ENCODE peak calls at places on chromosome 11, in seven cellular contexts. One of them, this sample, is unnamed.

GRCh38 chr11:126090452-126090851 is 27.8 kb upstream of the CDON start:
- DNase-seq in A673: no peak
- DNase-seq in stimulated activated CD4-positive, alpha-beta T cell treated with anti-CD3 and anti-CD28 coated beads, Interleukin-4, amount 100 ng/mL, for 4 hours: no peak
- DNase-seq in stimulated activated CD8-positive, alpha-beta memory T cell treated with anti-CD3 and anti-CD28 coated beads, Interleukin-2, amount 100 ng/mL, for 48 hours: no peak
- DNase-seq in upper lobe of right lung: no peak
- DNase-seq in thoracic aorta: no peak
- DNase-seq in germinal center: no peak
- DNase-seq in this sample: no peak

GRCh38 chr11:103683581-103683980 is 352.9 kb upstream of the DDI1 start:
- DNase-seq in upper lobe of right lung: no peak
- DNase-seq in stimulated activated CD4-positive, alpha-beta T cell treated with anti-CD3 and anti-CD28 coated beads, Interleukin-4, amount 100 ng/mL, for 4 hours: no peak
- DNase-seq in germinal center: no peak
- DNase-seq in thoracic aorta: no peak
- DNase-seq in stimulated activated CD8-positive, alpha-beta memory T cell treated with anti-CD3 and anti-CD28 coated beads, Interleukin-2, amount 100 ng/mL, for 48 hours: no peak
- DNase-seq in A673: no peak
- DNase-seq in this sample: no peak

GRCh38 chr11:111934301-111934700 is 2.8 kb upstream of the DIXDC1 start:
- DNase-seq in stimulated activated CD4-positive, alpha-beta T cell treated with anti-CD3 and anti-CD28 coated beads, Interleukin-4, amount 100 ng/mL, for 4 hours: no peak
- DNase-seq in upper lobe of right lung: no peak
- DNase-seq in thoracic aorta: no peak
- DNase-seq in A673: no peak
- DNase-seq in germinal center: no peak
- DNase-seq in stimulated activated CD8-positive, alpha-beta memory T cell treated with anti-CD3 and anti-CD28 coated beads, Interleukin-2, amount 100 ng/mL, for 48 hours: no peak
- DNase-seq in this sample: no peak

GRCh38 chr11:116719102-116719501 is 53.7 kb downstream of the BUD13 start:
- DNase-seq in germinal center: no peak
- DNase-seq in A673: no peak
- DNase-seq in stimulated activated CD8-positive, alpha-beta memory T cell treated with anti-CD3 and anti-CD28 coated beads, Interleukin-2, amount 100 ng/mL, for 48 hours: no peak
- DNase-seq in thoracic aorta: no peak
- DNase-seq in upper lobe of right lung: no peak
- DNase-seq in stimulated activated CD4-positive, alpha-beta T cell treated with anti-CD3 and anti-CD28 coated beads, Interleukin-4, amount 100 ng/mL, for 4 hours: no peak
- DNase-seq in this sample: no peak

GRCh38 chr11:68412593-68413475 is 47.7 kb upstream of the PPP6R3 start:
- DNase-seq in A673: no peak
- DNase-seq in thoracic aorta: no peak
- DNase-seq in upper lobe of right lung: no peak
- DNase-seq in germinal center: peak; percentile 20
- DNase-seq in stimulated activated CD8-positive, alpha-beta memory T cell treated with anti-CD3 and anti-CD28 coated beads, Interleukin-2, amount 100 ng/mL, for 48 hours: peak; percentile 23
- DNase-seq in stimulated activated CD4-positive, alpha-beta T cell treated with anti-CD3 and anti-CD28 coated beads, Interleukin-4, amount 100 ng/mL, for 4 hours: no peak
- DNase-seq in this sample: peak; percentile 46

GRCh38 chr11:110948112-110948511 is 235.9 kb upstream of the ARHGAP20 start:
- DNase-seq in thoracic aorta: no peak
- DNase-seq in germinal center: no peak
- DNase-seq in A673: no peak
- DNase-seq in upper lobe of right lung: no peak
- DNase-seq in stimulated activated CD4-positive, alpha-beta T cell treated with anti-CD3 and anti-CD28 coated beads, Interleukin-4, amount 100 ng/mL, for 4 hours: no peak
- DNase-seq in stimulated activated CD8-positive, alpha-beta memory T cell treated with anti-CD3 and anti-CD28 coated beads, Interleukin-2, amount 100 ng/mL, for 48 hours: no peak
- DNase-seq in this sample: no peak

GRCh38 chr11:117883063-117883462 is 6.6 kb upstream of the FXYD6 start:
- DNase-seq in thoracic aorta: no peak
- DNase-seq in A673: no peak
- DNase-seq in germinal center: no peak
- DNase-seq in stimulated activated CD4-positive, alpha-beta T cell treated with anti-CD3 and anti-CD28 coated beads, Interleukin-4, amount 100 ng/mL, for 4 hours: no peak
- DNase-seq in upper lobe of right lung: no peak
- DNase-seq in stimulated activated CD8-positive, alpha-beta memory T cell treated with anti-CD3 and anti-CD28 coated beads, Interleukin-2, amount 100 ng/mL, for 48 hours: no peak
- DNase-seq in this sample: no peak

GRCh38 chr11:19972637-19973036 is 187.6 kb downstream of the DBX1 start:
- DNase-seq in germinal center: no peak
- DNase-seq in A673: no peak
- DNase-seq in stimulated activated CD4-positive, alpha-beta T cell treated with anti-CD3 and anti-CD28 coated beads, Interleukin-4, amount 100 ng/mL, for 4 hours: no peak
- DNase-seq in upper lobe of right lung: no peak
- DNase-seq in stimulated activated CD8-positive, alpha-beta memory T cell treated with anti-CD3 and anti-CD28 coated beads, Interleukin-2, amount 100 ng/mL, for 48 hours: no peak
- DNase-seq in thoracic aorta: no peak
- DNase-seq in this sample: no peak

GRCh38 chr11:12248330-12248729 is 129.0 kb upstream of the PARVA start:
- DNase-seq in stimulated activated CD8-positive, alpha-beta memory T cell treated with anti-CD3 and anti-CD28 coated beads, Interleukin-2, amount 100 ng/mL, for 48 hours: no peak
- DNase-seq in thoracic aorta: no peak
- DNase-seq in germinal center: no peak
- DNase-seq in stimulated activated CD4-positive, alpha-beta T cell treated with anti-CD3 and anti-CD28 coated beads, Interleukin-4, amount 100 ng/mL, for 4 hours: no peak
- DNase-seq in A673: no peak
- DNase-seq in upper lobe of right lung: peak; percentile 97
- DNase-seq in this sample: peak; percentile 35

GRCh38 chr11:81033779-81034550 is 1593.1 kb upstream of the TENM4 start:
- DNase-seq in stimulated activated CD4-positive, alpha-beta T cell treated with anti-CD3 and anti-CD28 coated beads, Interleukin-4, amount 100 ng/mL, for 4 hours: no peak
- DNase-seq in upper lobe of right lung: no peak
- DNase-seq in A673: no peak
- DNase-seq in stimulated activated CD8-positive, alpha-beta memory T cell treated with anti-CD3 and anti-CD28 coated beads, Interleukin-2, amount 100 ng/mL, for 48 hours: no peak
- DNase-seq in germinal center: no peak
- DNase-seq in thoracic aorta: no peak
- DNase-seq in this sample: no peak

GRCh38 chr11:75527130-75527529 is 1.4 kb upstream of the GDPD5 start:
- DNase-seq in stimulated activated CD4-positive, alpha-beta T cell treated with anti-CD3 and anti-CD28 coated beads, Interleukin-4, amount 100 ng/mL, for 4 hours: no peak
- DNase-seq in upper lobe of right lung: no peak
- DNase-seq in A673: no peak
- DNase-seq in germinal center: no peak
- DNase-seq in thoracic aorta: no peak
- DNase-seq in stimulated activated CD8-positive, alpha-beta memory T cell treated with anti-CD3 and anti-CD28 coated beads, Interleukin-2, amount 100 ng/mL, for 48 hours: no peak
- DNase-seq in this sample: no peak

GRCh38 chr11:7635137-7635536 is 38.2 kb downstream of the CYB5R2 start:
- DNase-seq in upper lobe of right lung: no peak
- DNase-seq in thoracic aorta: no peak
- DNase-seq in stimulated activated CD4-positive, alpha-beta T cell treated with anti-CD3 and anti-CD28 coated beads, Interleukin-4, amount 100 ng/mL, for 4 hours: no peak
- DNase-seq in germinal center: no peak
- DNase-seq in stimulated activated CD8-positive, alpha-beta memory T cell treated with anti-CD3 and anti-CD28 coated beads, Interleukin-2, amount 100 ng/mL, for 48 hours: no peak
- DNase-seq in A673: no peak
- DNase-seq in this sample: peak; percentile 78

GRCh38 chr11:60913793-60914619 is at the start of gene TMEM109:
- DNase-seq in stimulated activated CD8-positive, alpha-beta memory T cell treated with anti-CD3 and anti-CD28 coated beads, Interleukin-2, amount 100 ng/mL, for 48 hours: peak; percentile 82
- DNase-seq in upper lobe of right lung: peak; percentile 94
- DNase-seq in thoracic aorta: peak; percentile 42
- DNase-seq in stimulated activated CD4-positive, alpha-beta T cell treated with anti-CD3 and anti-CD28 coated beads, Interleukin-4, amount 100 ng/mL, for 4 hours: peak; percentile 88
- DNase-seq in A673: peak; percentile 99
- DNase-seq in germinal center: peak; percentile 93
- DNase-seq in this sample: peak; percentile 94

GRCh38 chr11:94734563-94735275 is 33.4 kb upstream of the AMOTL1 start:
- DNase-seq in upper lobe of right lung: no peak
- DNase-seq in A673: peak; percentile 91
- DNase-seq in stimulated activated CD4-positive, alpha-beta T cell treated with anti-CD3 and anti-CD28 coated beads, Interleukin-4, amount 100 ng/mL, for 4 hours: no peak
- DNase-seq in germinal center: no peak
- DNase-seq in thoracic aorta: no peak
- DNase-seq in stimulated activated CD8-positive, alpha-beta memory T cell treated with anti-CD3 and anti-CD28 coated beads, Interleukin-2, amount 100 ng/mL, for 48 hours: no peak
- DNase-seq in this sample: no peak

GRCh38 chr11:128279861-128280260 is 307.5 kb downstream of the ETS1 start:
- DNase-seq in upper lobe of right lung: no peak
- DNase-seq in stimulated activated CD8-positive, alpha-beta memory T cell treated with anti-CD3 and anti-CD28 coated beads, Interleukin-2, amount 100 ng/mL, for 48 hours: no peak
- DNase-seq in thoracic aorta: no peak
- DNase-seq in stimulated activated CD4-positive, alpha-beta T cell treated with anti-CD3 and anti-CD28 coated beads, Interleukin-4, amount 100 ng/mL, for 4 hours: no peak
- DNase-seq in A673: no peak
- DNase-seq in germinal center: no peak
- DNase-seq in this sample: no peak

GRCh38 chr11:47499614-47500013 is 50.7 kb upstream of the RAPSN start:
- DNase-seq in A673: no peak
- DNase-seq in stimulated activated CD8-positive, alpha-beta memory T cell treated with anti-CD3 and anti-CD28 coated beads, Interleukin-2, amount 100 ng/mL, for 48 hours: no peak
- DNase-seq in thoracic aorta: no peak
- DNase-seq in stimulated activated CD4-positive, alpha-beta T cell treated with anti-CD3 and anti-CD28 coated beads, Interleukin-4, amount 100 ng/mL, for 4 hours: no peak
- DNase-seq in upper lobe of right lung: no peak
- DNase-seq in germinal center: no peak
- DNase-seq in this sample: no peak

GRCh38 chr11:36034572-36035331 is 90.9 kb downstream of the LDLRAD3 start:
- DNase-seq in upper lobe of right lung: no peak
- DNase-seq in stimulated activated CD8-positive, alpha-beta memory T cell treated with anti-CD3 and anti-CD28 coated beads, Interleukin-2, amount 100 ng/mL, for 48 hours: no peak
- DNase-seq in thoracic aorta: no peak
- DNase-seq in germinal center: no peak
- DNase-seq in stimulated activated CD4-positive, alpha-beta T cell treated with anti-CD3 and anti-CD28 coated beads, Interleukin-4, amount 100 ng/mL, for 4 hours: no peak
- DNase-seq in A673: no peak
- DNase-seq in this sample: no peak

GRCh38 chr11:68146704-68147474 is 25.7 kb upstream of the CHKA start:
- DNase-seq in stimulated activated CD8-positive, alpha-beta memory T cell treated with anti-CD3 and anti-CD28 coated beads, Interleukin-2, amount 100 ng/mL, for 48 hours: no peak
- DNase-seq in germinal center: no peak
- DNase-seq in A673: no peak
- DNase-seq in stimulated activated CD4-positive, alpha-beta T cell treated with anti-CD3 and anti-CD28 coated beads, Interleukin-4, amount 100 ng/mL, for 4 hours: no peak
- DNase-seq in thoracic aorta: no peak
- DNase-seq in upper lobe of right lung: peak; percentile 78
- DNase-seq in this sample: no peak

GRCh38 chr11:118175031-118175531 is 1.4 kb downstream of the SCN2B start:
- DNase-seq in germinal center: no peak
- DNase-seq in thoracic aorta: no peak
- DNase-seq in upper lobe of right lung: no peak
- DNase-seq in stimulated activated CD8-positive, alpha-beta memory T cell treated with anti-CD3 and anti-CD28 coated beads, Interleukin-2, amount 100 ng/mL, for 48 hours: no peak
- DNase-seq in A673: no peak
- DNase-seq in stimulated activated CD4-positive, alpha-beta T cell treated with anti-CD3 and anti-CD28 coated beads, Interleukin-4, amount 100 ng/mL, for 4 hours: no peak
- DNase-seq in this sample: no peak

GRCh38 chr11:126751242-126751641 is 249.3 kb downstream of the KIRREL3 start:
- DNase-seq in stimulated activated CD8-positive, alpha-beta memory T cell treated with anti-CD3 and anti-CD28 coated beads, Interleukin-2, amount 100 ng/mL, for 48 hours: no peak
- DNase-seq in stimulated activated CD4-positive, alpha-beta T cell treated with anti-CD3 and anti-CD28 coated beads, Interleukin-4, amount 100 ng/mL, for 4 hours: no peak
- DNase-seq in germinal center: no peak
- DNase-seq in upper lobe of right lung: no peak
- DNase-seq in thoracic aorta: no peak
- DNase-seq in A673: no peak
- DNase-seq in this sample: no peak

GRCh38 chr11:76515494-76515893 is 70.7 kb downstream of the EMSY start:
- DNase-seq in germinal center: no peak
- DNase-seq in stimulated activated CD8-positive, alpha-beta memory T cell treated with anti-CD3 and anti-CD28 coated beads, Interleukin-2, amount 100 ng/mL, for 48 hours: no peak
- DNase-seq in thoracic aorta: no peak
- DNase-seq in upper lobe of right lung: no peak
- DNase-seq in stimulated activated CD4-positive, alpha-beta T cell treated with anti-CD3 and anti-CD28 coated beads, Interleukin-4, amount 100 ng/mL, for 4 hours: no peak
- DNase-seq in A673: no peak
- DNase-seq in this sample: no peak

GRCh38 chr11:94142308-94143277 is 14.0 kb downstream of the PANX1 start:
- DNase-seq in A673: no peak
- DNase-seq in stimulated activated CD4-positive, alpha-beta T cell treated with anti-CD3 and anti-CD28 coated beads, Interleukin-4, amount 100 ng/mL, for 4 hours: no peak
- DNase-seq in upper lobe of right lung: no peak
- DNase-seq in thoracic aorta: no peak
- DNase-seq in stimulated activated CD8-positive, alpha-beta memory T cell treated with anti-CD3 and anti-CD28 coated beads, Interleukin-2, amount 100 ng/mL, for 48 hours: no peak
- DNase-seq in germinal center: no peak
- DNase-seq in this sample: no peak

GRCh38 chr11:69200331-69201047 is 44.8 kb downstream of the SMIM38 start:
- DNase-seq in germinal center: no peak
- DNase-seq in stimulated activated CD4-positive, alpha-beta T cell treated with anti-CD3 and anti-CD28 coated beads, Interleukin-4, amount 100 ng/mL, for 4 hours: no peak
- DNase-seq in thoracic aorta: no peak
- DNase-seq in stimulated activated CD8-positive, alpha-beta memory T cell treated with anti-CD3 and anti-CD28 coated beads, Interleukin-2, amount 100 ng/mL, for 48 hours: no peak
- DNase-seq in upper lobe of right lung: peak; percentile 60
- DNase-seq in A673: no peak
- DNase-seq in this sample: no peak

GRCh38 chr11:45144126-45145082 is 2.0 kb upstream of the PRDM11 start:
- DNase-seq in upper lobe of right lung: peak; percentile 31
- DNase-seq in stimulated activated CD4-positive, alpha-beta T cell treated with anti-CD3 and anti-CD28 coated beads, Interleukin-4, amount 100 ng/mL, for 4 hours: no peak
- DNase-seq in thoracic aorta: no peak
- DNase-seq in A673: no peak
- DNase-seq in germinal center: no peak
- DNase-seq in stimulated activated CD8-positive, alpha-beta memory T cell treated with anti-CD3 and anti-CD28 coated beads, Interleukin-2, amount 100 ng/mL, for 48 hours: no peak
- DNase-seq in this sample: no peak

GRCh38 chr11:58771458-58771855 is 39.7 kb upstream of the GLYAT start:
- DNase-seq in stimulated activated CD8-positive, alpha-beta memory T cell treated with anti-CD3 and anti-CD28 coated beads, Interleukin-2, amount 100 ng/mL, for 48 hours: no peak
- DNase-seq in thoracic aorta: no peak
- DNase-seq in upper lobe of right lung: no peak
- DNase-seq in stimulated activated CD4-positive, alpha-beta T cell treated with anti-CD3 and anti-CD28 coated beads, Interleukin-4, amount 100 ng/mL, for 4 hours: no peak
- DNase-seq in germinal center: no peak
- DNase-seq in A673: no peak
- DNase-seq in this sample: no peak

GRCh38 chr11:108758458-108758857 is 93.6 kb downstream of the DDX10 start:
- DNase-seq in stimulated activated CD4-positive, alpha-beta T cell treated with anti-CD3 and anti-CD28 coated beads, Interleukin-4, amount 100 ng/mL, for 4 hours: no peak
- DNase-seq in A673: no peak
- DNase-seq in upper lobe of right lung: no peak
- DNase-seq in stimulated activated CD8-positive, alpha-beta memory T cell treated with anti-CD3 and anti-CD28 coated beads, Interleukin-2, amount 100 ng/mL, for 48 hours: no peak
- DNase-seq in germinal center: no peak
- DNase-seq in thoracic aorta: no peak
- DNase-seq in this sample: no peak

GRCh38 chr11:108614086-108614485 is 20.5 kb upstream of the EXPH5 start:
- DNase-seq in A673: no peak
- DNase-seq in upper lobe of right lung: no peak
- DNase-seq in thoracic aorta: no peak
- DNase-seq in germinal center: no peak
- DNase-seq in stimulated activated CD4-positive, alpha-beta T cell treated with anti-CD3 and anti-CD28 coated beads, Interleukin-4, amount 100 ng/mL, for 4 hours: no peak
- DNase-seq in stimulated activated CD8-positive, alpha-beta memory T cell treated with anti-CD3 and anti-CD28 coated beads, Interleukin-2, amount 100 ng/mL, for 48 hours: no peak
- DNase-seq in this sample: no peak

GRCh38 chr11:26839911-26840705 is 118.2 kb upstream of the SLC5A12 start:
- DNase-seq in stimulated activated CD8-positive, alpha-beta memory T cell treated with anti-CD3 and anti-CD28 coated beads, Interleukin-2, amount 100 ng/mL, for 48 hours: no peak
- DNase-seq in A673: no peak
- DNase-seq in thoracic aorta: no peak
- DNase-seq in upper lobe of right lung: no peak
- DNase-seq in germinal center: no peak
- DNase-seq in stimulated activated CD4-positive, alpha-beta T cell treated with anti-CD3 and anti-CD28 coated beads, Interleukin-4, amount 100 ng/mL, for 4 hours: no peak
- DNase-seq in this sample: no peak

GRCh38 chr11:64056213-64056785 is 20.6 kb downstream of the FLRT1 start:
- DNase-seq in upper lobe of right lung: no peak
- DNase-seq in stimulated activated CD8-positive, alpha-beta memory T cell treated with anti-CD3 and anti-CD28 coated beads, Interleukin-2, amount 100 ng/mL, for 48 hours: no peak
- DNase-seq in A673: peak; percentile 53
- DNase-seq in stimulated activated CD4-positive, alpha-beta T cell treated with anti-CD3 and anti-CD28 coated beads, Interleukin-4, amount 100 ng/mL, for 4 hours: no peak
- DNase-seq in thoracic aorta: no peak
- DNase-seq in germinal center: no peak
- DNase-seq in this sample: no peak

GRCh38 chr11:57237204-57237681 is at the start of gene APLNR:
- DNase-seq in upper lobe of right lung: no peak
- DNase-seq in stimulated activated CD4-positive, alpha-beta T cell treated with anti-CD3 and anti-CD28 coated beads, Interleukin-4, amount 100 ng/mL, for 4 hours: no peak
- DNase-seq in stimulated activated CD8-positive, alpha-beta memory T cell treated with anti-CD3 and anti-CD28 coated beads, Interleukin-2, amount 100 ng/mL, for 48 hours: no peak
- DNase-seq in germinal center: no peak
- DNase-seq in thoracic aorta: no peak
- DNase-seq in A673: peak; percentile 73
- DNase-seq in this sample: no peak

GRCh38 chr11:67983916-67984315 is 20.0 kb downstream of the UNC93B1 start:
- DNase-seq in thoracic aorta: no peak
- DNase-seq in germinal center: no peak
- DNase-seq in stimulated activated CD8-positive, alpha-beta memory T cell treated with anti-CD3 and anti-CD28 coated beads, Interleukin-2, amount 100 ng/mL, for 48 hours: no peak
- DNase-seq in A673: no peak
- DNase-seq in upper lobe of right lung: peak; percentile 44
- DNase-seq in stimulated activated CD4-positive, alpha-beta T cell treated with anti-CD3 and anti-CD28 coated beads, Interleukin-4, amount 100 ng/mL, for 4 hours: no peak
- DNase-seq in this sample: no peak

GRCh38 chr11:131912127-131912526 is 541.7 kb downstream of the NTM start:
- DNase-seq in A673: no peak
- DNase-seq in upper lobe of right lung: no peak
- DNase-seq in stimulated activated CD8-positive, alpha-beta memory T cell treated with anti-CD3 and anti-CD28 coated beads, Interleukin-2, amount 100 ng/mL, for 48 hours: no peak
- DNase-seq in stimulated activated CD4-positive, alpha-beta T cell treated with anti-CD3 and anti-CD28 coated beads, Interleukin-4, amount 100 ng/mL, for 4 hours: no peak
- DNase-seq in germinal center: no peak
- DNase-seq in thoracic aorta: no peak
- DNase-seq in this sample: no peak

GRCh38 chr11:61830318-61831105 is 2.4 kb downstream of the FADS2 start:
- DNase-seq in stimulated activated CD4-positive, alpha-beta T cell treated with anti-CD3 and anti-CD28 coated beads, Interleukin-4, amount 100 ng/mL, for 4 hours: no peak
- DNase-seq in thoracic aorta: no peak
- DNase-seq in germinal center: no peak
- DNase-seq in A673: no peak
- DNase-seq in stimulated activated CD8-positive, alpha-beta memory T cell treated with anti-CD3 and anti-CD28 coated beads, Interleukin-2, amount 100 ng/mL, for 48 hours: no peak
- DNase-seq in upper lobe of right lung: no peak
- DNase-seq in this sample: no peak

GRCh38 chr11:57513911-57514537 is 1.5 kb downstream of the SLC43A1 start:
- DNase-seq in stimulated activated CD8-positive, alpha-beta memory T cell treated with anti-CD3 and anti-CD28 coated beads, Interleukin-2, amount 100 ng/mL, for 48 hours: peak; percentile 12
- DNase-seq in germinal center: peak; percentile 62
- DNase-seq in thoracic aorta: no peak
- DNase-seq in stimulated activated CD4-positive, alpha-beta T cell treated with anti-CD3 and anti-CD28 coated beads, Interleukin-4, amount 100 ng/mL, for 4 hours: peak; percentile 23
- DNase-seq in upper lobe of right lung: peak; percentile 76
- DNase-seq in A673: peak; percentile 62
- DNase-seq in this sample: peak; percentile 66

GRCh38 chr11:68528630-68529029 is 68.1 kb downstream of the PPP6R3 start:
- DNase-seq in upper lobe of right lung: no peak
- DNase-seq in germinal center: no peak
- DNase-seq in A673: peak; percentile 23
- DNase-seq in stimulated activated CD4-positive, alpha-beta T cell treated with anti-CD3 and anti-CD28 coated beads, Interleukin-4, amount 100 ng/mL, for 4 hours: peak; percentile 9
- DNase-seq in stimulated activated CD8-positive, alpha-beta memory T cell treated with anti-CD3 and anti-CD28 coated beads, Interleukin-2, amount 100 ng/mL, for 48 hours: no peak
- DNase-seq in thoracic aorta: no peak
- DNase-seq in this sample: no peak

GRCh38 chr11:3134651-3135490 is 30.2 kb downstream of the OSBPL5 start:
- DNase-seq in upper lobe of right lung: peak; percentile 62
- DNase-seq in stimulated activated CD8-positive, alpha-beta memory T cell treated with anti-CD3 and anti-CD28 coated beads, Interleukin-2, amount 100 ng/mL, for 48 hours: no peak
- DNase-seq in stimulated activated CD4-positive, alpha-beta T cell treated with anti-CD3 and anti-CD28 coated beads, Interleukin-4, amount 100 ng/mL, for 4 hours: no peak
- DNase-seq in germinal center: no peak
- DNase-seq in A673: no peak
- DNase-seq in thoracic aorta: no peak
- DNase-seq in this sample: peak; percentile 29

GRCh38 chr11:105282658-105283057 is 143.1 kb upstream of the CARD18 start:
- DNase-seq in stimulated activated CD4-positive, alpha-beta T cell treated with anti-CD3 and anti-CD28 coated beads, Interleukin-4, amount 100 ng/mL, for 4 hours: no peak
- DNase-seq in A673: no peak
- DNase-seq in upper lobe of right lung: no peak
- DNase-seq in stimulated activated CD8-positive, alpha-beta memory T cell treated with anti-CD3 and anti-CD28 coated beads, Interleukin-2, amount 100 ng/mL, for 48 hours: no peak
- DNase-seq in thoracic aorta: no peak
- DNase-seq in germinal center: no peak
- DNase-seq in this sample: no peak

This sample was measured in psoas muscle.